ENCODE peak calls at places on chromosomes 7 and 10, in four cellular contexts. One of them, this sample, is unnamed.

GRCh38 chr10:79045566-79046175 is 23.1 kb upstream of the ZMIZ1 start:
- DNase-seq in IMR-90: no peak
- DNase-seq in mesenchymal stem cell: no peak
- DNase-seq in H9: no peak
- DNase-seq in this sample: no peak

GRCh38 chr7:66246549-66247171 is 41.5 kb downstream of the TPST1 start:
- DNase-seq in IMR-90: no peak
- DNase-seq in H9: no peak
- DNase-seq in mesenchymal stem cell: no peak
- DNase-seq in this sample: no peak

GRCh38 chr7:115471891-115472290 is 550.0 kb downstream of the MDFIC start:
- DNase-seq in mesenchymal stem cell: peak; percentile 14
- DNase-seq in IMR-90: peak; percentile 11
- DNase-seq in H9: no peak
- DNase-seq in this sample: no peak

GRCh38 chr7:105461518-105461917 is 60.6 kb downstream of the PUS7 start:
- DNase-seq in IMR-90: peak; percentile 14
- DNase-seq in mesenchymal stem cell: peak; percentile 16
- DNase-seq in H9: no peak
- DNase-seq in this sample: no peak

GRCh38 chr7:43884209-43884608 is 14.9 kb upstream of the MRPS24 start:
- DNase-seq in IMR-90: no peak
- DNase-seq in H9: no peak
- DNase-seq in mesenchymal stem cell: no peak
- DNase-seq in this sample: no peak

GRCh38 chr7:33733865-33734650 is 171.3 kb upstream of the BMPER start:
- DNase-seq in H9: no peak
- DNase-seq in IMR-90: no peak
- DNase-seq in mesenchymal stem cell: no peak
- DNase-seq in this sample: no peak

GRCh38 chr7:108515013-108515412 is 10.9 kb downstream of the PNPLA8 start:
- DNase-seq in mesenchymal stem cell: no peak
- DNase-seq in H9: no peak
- DNase-seq in IMR-90: no peak
- DNase-seq in this sample: no peak

GRCh38 chr7:129024125-129024524 is 30.8 kb downstream of the TNPO3 start:
- DNase-seq in IMR-90: no peak
- DNase-seq in mesenchymal stem cell: no peak
- DNase-seq in H9: no peak
- DNase-seq in this sample: no peak

GRCh38 chr7:67502929-67503328 is 506.3 kb downstream of the TYW1 start:
- DNase-seq in mesenchymal stem cell: no peak
- DNase-seq in H9: no peak
- DNase-seq in IMR-90: no peak
- DNase-seq in this sample: no peak

GRCh38 chr10:128873408-128873807 is 593.6 kb upstream of the MGMT start:
- DNase-seq in H9: no peak
- DNase-seq in mesenchymal stem cell: no peak
- DNase-seq in IMR-90: no peak
- DNase-seq in this sample: no peak

GRCh38 chr7:159086301-159086925 is 58.3 kb downstream of the VIPR2 start:
- DNase-seq in IMR-90: no peak
- DNase-seq in H9: peak; percentile 20
- DNase-seq in mesenchymal stem cell: no peak
- DNase-seq in this sample: no peak

GRCh38 chr10:110305767-110306451 is 1.2 kb upstream of the SMNDC1 start:
- DNase-seq in H9: peak; percentile 57
- DNase-seq in mesenchymal stem cell: peak; percentile 91
- DNase-seq in IMR-90: peak; percentile 95
- DNase-seq in this sample: peak; percentile 50

GRCh38 chr7:138245682-138246081 is 169.4 kb downstream of the AKR1D1 start:
- DNase-seq in H9: no peak
- DNase-seq in mesenchymal stem cell: peak; percentile 76
- DNase-seq in IMR-90: no peak
- DNase-seq in this sample: no peak

GRCh38 chr7:51045319-51046102 is 262.8 kb upstream of the GRB10 start:
- DNase-seq in mesenchymal stem cell: peak; percentile 71
- DNase-seq in H9: no peak
- DNase-seq in IMR-90: peak; percentile 82
- DNase-seq in this sample: no peak

GRCh38 chr10:117363027-117363426 is 12.2 kb downstream of the PDZD8 start:
- DNase-seq in mesenchymal stem cell: peak; percentile 35
- DNase-seq in IMR-90: peak; percentile 78
- DNase-seq in H9: no peak
- DNase-seq in this sample: no peak

GRCh38 chr10:50527438-50528043 is 96.2 kb downstream of the SGMS1 start:
- DNase-seq in mesenchymal stem cell: no peak
- DNase-seq in IMR-90: no peak
- DNase-seq in H9: no peak
- DNase-seq in this sample: no peak

GRCh38 chr10:80176526-80176925 is 28.8 kb downstream of the ANXA11 start:
- DNase-seq in mesenchymal stem cell: no peak
- DNase-seq in H9: no peak
- DNase-seq in IMR-90: no peak
- DNase-seq in this sample: no peak

GRCh38 chr10:69051710-69052487 is 36.0 kb upstream of the SRGN start:
- DNase-seq in IMR-90: no peak
- DNase-seq in mesenchymal stem cell: no peak
- DNase-seq in H9: no peak
- DNase-seq in this sample: peak; percentile 17

GRCh38 chr7:47039899-47040298 is 542.0 kb downstream of the TNS3 start:
- DNase-seq in mesenchymal stem cell: no peak
- DNase-seq in H9: no peak
- DNase-seq in IMR-90: peak; percentile 48
- DNase-seq in this sample: no peak

GRCh38 chr7:80288175-80289122 is 153.8 kb downstream of the GNAI1 start:
- DNase-seq in IMR-90: peak; percentile 84
- DNase-seq in H9: peak; percentile 29
- DNase-seq in mesenchymal stem cell: peak; percentile 63
- DNase-seq in this sample: no peak

GRCh38 chr7:121714559-121715303 is 158.2 kb upstream of the PTPRZ1 start:
- DNase-seq in mesenchymal stem cell: no peak
- DNase-seq in H9: no peak
- DNase-seq in IMR-90: no peak
- DNase-seq in this sample: no peak

GRCh38 chr7:32680259-32681173 is 185.2 kb downstream of the AVL9 start:
- DNase-seq in IMR-90: peak; percentile 80
- DNase-seq in H9: peak; percentile 71
- DNase-seq in mesenchymal stem cell: peak; percentile 65
- DNase-seq in this sample: no peak

GRCh38 chr7:33550363-33550762 is 355.0 kb upstream of the BMPER start:
- DNase-seq in mesenchymal stem cell: no peak
- DNase-seq in H9: no peak
- DNase-seq in IMR-90: no peak
- DNase-seq in this sample: no peak

GRCh38 chr10:19904202-19904661 is 88.0 kb downstream of the PLXDC2 start:
- DNase-seq in IMR-90: peak; percentile 61
- DNase-seq in H9: no peak
- DNase-seq in mesenchymal stem cell: peak; percentile 81
- DNase-seq in this sample: no peak

GRCh38 chr10:19412531-19412930 is 363.9 kb downstream of the MALRD1 start:
- DNase-seq in IMR-90: peak; percentile 45
- DNase-seq in H9: no peak
- DNase-seq in mesenchymal stem cell: peak; percentile 64
- DNase-seq in this sample: peak; percentile 11

GRCh38 chr10:47451275-47451997 is 32.5 kb downstream of the ANXA8 start:
- DNase-seq in mesenchymal stem cell: no peak
- DNase-seq in H9: peak; percentile 22
- DNase-seq in IMR-90: no peak
- DNase-seq in this sample: no peak

GRCh38 chr7:22061781-22062180 is 116.1 kb upstream of the CDCA7L start:
- DNase-seq in H9: no peak
- DNase-seq in mesenchymal stem cell: no peak
- DNase-seq in IMR-90: no peak
- DNase-seq in this sample: no peak

GRCh38 chr7:16982640-16983103 is 100.9 kb upstream of the AGR3 start:
- DNase-seq in H9: no peak
- DNase-seq in IMR-90: peak; percentile 67
- DNase-seq in mesenchymal stem cell: peak; percentile 70
- DNase-seq in this sample: peak; percentile 21

GRCh38 chr7:1252543-1253090 is 19.9 kb downstream of the UNCX start:
- DNase-seq in IMR-90: no peak
- DNase-seq in mesenchymal stem cell: no peak
- DNase-seq in H9: no peak
- DNase-seq in this sample: no peak

GRCh38 chr7:81074406-81074805 is 155.6 kb upstream of the SEMA3C start:
- DNase-seq in mesenchymal stem cell: no peak
- DNase-seq in IMR-90: no peak
- DNase-seq in H9: no peak
- DNase-seq in this sample: no peak

GRCh38 chr10:72329290-72330058 is 25.2 kb downstream of the DNAJB12 start:
- DNase-seq in mesenchymal stem cell: no peak
- DNase-seq in H9: no peak
- DNase-seq in IMR-90: no peak
- DNase-seq in this sample: no peak

GRCh38 chr10:128560993-128561392 is 434.8 kb upstream of the MKI67 start:
- DNase-seq in H9: no peak
- DNase-seq in IMR-90: no peak
- DNase-seq in mesenchymal stem cell: no peak
- DNase-seq in this sample: no peak

GRCh38 chr7:95434501-95435421 is at the start of gene PON2:
- DNase-seq in IMR-90: peak; percentile 72
- DNase-seq in H9: peak; percentile 87
- DNase-seq in mesenchymal stem cell: peak; percentile 83
- DNase-seq in this sample: peak; percentile 74

GRCh38 chr7:95436407-95436806 is 1.6 kb upstream of the PON2 start:
- DNase-seq in IMR-90: no peak
- DNase-seq in H9: no peak
- DNase-seq in mesenchymal stem cell: no peak
- DNase-seq in this sample: no peak

GRCh38 chr7:95433129-95433528 is 1.7 kb downstream of the PON2 start:
- DNase-seq in mesenchymal stem cell: no peak
- DNase-seq in H9: no peak
- DNase-seq in IMR-90: no peak
- DNase-seq in this sample: no peak

GRCh38 chr7:95433952-95434351 is 876 bp downstream of the PON2 start:
- DNase-seq in IMR-90: no peak
- DNase-seq in H9: no peak
- DNase-seq in mesenchymal stem cell: no peak
- DNase-seq in this sample: no peak

GRCh38 chr7:95435422-95435780 is 573 bp upstream of the PON2 start:
- DNase-seq in IMR-90: no peak
- DNase-seq in mesenchymal stem cell: no peak
- DNase-seq in H9: no peak
- DNase-seq in this sample: no peak
- H3K14ac ChIP-seq in IMR-90: peak overlapping the region; percentile 99
- H3K14ac ChIP-seq in mesenchymal stem cell: no peak overlapping the region
- H3K14ac ChIP-seq in H9: no peak overlapping the region
- H3K14ac ChIP-seq in this sample: no peak overlapping the region

DNA sequence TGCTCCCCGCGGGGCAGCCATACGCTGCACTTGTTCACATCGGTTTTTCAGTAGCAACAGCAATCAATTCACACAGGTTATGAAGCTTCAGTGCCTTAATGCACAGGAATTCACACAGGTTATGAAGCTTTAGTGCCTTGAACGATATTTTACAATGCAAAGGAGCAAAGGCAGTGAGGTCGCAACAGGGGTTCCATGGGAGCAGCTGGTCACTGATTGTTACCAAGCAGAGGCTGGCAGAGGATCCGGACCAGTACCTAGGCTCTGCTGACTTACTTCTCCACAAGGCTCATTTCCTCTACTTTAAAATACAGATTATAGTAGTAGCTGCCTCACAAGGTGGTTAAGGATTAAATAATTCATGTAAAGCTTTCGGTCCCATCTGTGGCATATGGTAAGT is 95.2 kb upstream of the ODAD2 start:
- DNase-seq in mesenchymal stem cell: no peak
- DNase-seq in IMR-90: no peak
- DNase-seq in H9: no peak
- DNase-seq in this sample: no peak
- H3K9ac ChIP-seq in mesenchymal stem cell: no peak overlapping the region
- H3K9ac ChIP-seq in IMR-90: no peak overlapping the region
- H3K9ac ChIP-seq in H9: no peak overlapping the region
- H3K9ac ChIP-seq in this sample: no peak overlapping the region

GRCh38 chr7:36181668-36182067 is 28.6 kb downstream of the EEPD1 start:
- DNase-seq in IMR-90: no peak
- DNase-seq in mesenchymal stem cell: no peak
- DNase-seq in H9: no peak
- DNase-seq in this sample: no peak
- H4K8ac ChIP-seq in IMR-90: no peak overlapping the region
- H4K8ac ChIP-seq in mesenchymal stem cell: no peak overlapping the region
- H4K8ac ChIP-seq in H9: no peak overlapping the region
- H4K8ac ChIP-seq in this sample: no peak overlapping the region

DNA sequence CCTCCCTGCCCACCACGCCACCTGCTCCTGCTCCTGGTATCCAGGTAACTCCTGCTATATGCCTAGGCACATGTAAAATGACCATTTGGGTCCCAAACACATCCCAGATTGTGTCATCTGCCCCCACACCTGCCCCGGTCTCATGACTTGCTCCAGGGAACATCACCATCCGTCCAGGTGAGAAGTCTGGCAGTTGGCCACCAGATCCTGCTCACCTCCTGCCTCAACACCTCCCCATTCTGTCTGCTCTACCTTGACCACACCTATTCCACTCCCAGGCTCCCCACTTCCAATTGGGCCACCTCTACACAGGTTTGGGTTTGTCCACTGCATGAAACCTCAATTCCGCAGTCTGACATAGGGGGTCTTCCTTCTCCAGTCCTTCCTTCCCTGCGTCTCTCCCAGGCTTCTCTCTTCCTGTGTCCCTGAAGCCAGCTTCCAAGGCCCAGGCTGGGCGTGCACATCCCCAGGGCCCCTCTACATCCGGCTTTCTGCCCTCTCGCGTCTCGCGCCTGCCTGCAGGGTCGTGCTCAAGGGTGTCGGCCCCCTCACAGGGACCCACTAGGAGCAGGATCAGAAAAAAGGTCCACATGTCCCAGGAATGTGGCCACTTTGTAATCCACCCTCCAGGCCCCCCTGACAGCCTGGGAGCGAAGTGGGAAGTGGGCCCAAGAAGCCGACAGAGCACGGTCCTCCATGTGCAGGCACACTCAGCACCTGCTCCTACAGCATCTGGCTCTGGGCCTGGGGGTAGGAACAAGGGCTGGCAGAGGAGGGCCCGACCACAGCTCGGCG is 49.3 kb upstream of the DAGLB start:
- DNase-seq in mesenchymal stem cell: no peak
- DNase-seq in IMR-90: no peak
- DNase-seq in H9: no peak
- DNase-seq in this sample: no peak
- H3K14ac ChIP-seq in mesenchymal stem cell: no peak overlapping the region
- H3K14ac ChIP-seq in IMR-90: no peak overlapping the region
- H3K14ac ChIP-seq in H9: no peak overlapping the region
- H3K14ac ChIP-seq in this sample: no peak overlapping the region

This sample was measured in neuronal stem cell.